ENCODE peak calls at places on chromosomes 16 and 17, in nine cellular contexts. One of them, this sample, is unnamed.

GRCh38 chr16:53094013-53094630 is 39.3 kb downstream of the CHD9 start:
- DNase-seq in sigmoid colon: peak
- DNase-seq in prostate gland: peak
- DNase-seq in transverse colon: peak
- DNase-seq in spleen: peak
- DNase-seq in HCT116: no peak
- DNase-seq in esophagus muscularis mucosa: no peak
- DNase-seq in stomach: peak
- DNase-seq in endothelial cell of umbilical vein: peak
- DNase-seq in this sample: peak

GRCh38 chr16:21194771-21195301 is 16.5 kb downstream of the ZP2 start:
- DNase-seq in sigmoid colon: no peak
- DNase-seq in prostate gland: no peak
- DNase-seq in transverse colon: no peak
- DNase-seq in spleen: no peak
- DNase-seq in HCT116: no peak
- DNase-seq in esophagus muscularis mucosa: no peak
- DNase-seq in stomach: no peak
- DNase-seq in endothelial cell of umbilical vein: no peak
- DNase-seq in this sample: no peak

GRCh38 chr16:2143874-2144485 is 4.4 kb upstream of the RAB26 start:
- DNase-seq in sigmoid colon: no peak
- DNase-seq in prostate gland: no peak
- DNase-seq in transverse colon: no peak
- DNase-seq in spleen: peak
- DNase-seq in HCT116: no peak
- DNase-seq in esophagus muscularis mucosa: no peak
- DNase-seq in stomach: no peak
- DNase-seq in endothelial cell of umbilical vein: no peak
- DNase-seq in this sample: no peak

GRCh38 chr17:43366809-43367587 is 31.8 kb upstream of the ARL4D start:
- DNase-seq in sigmoid colon: no peak
- DNase-seq in prostate gland: no peak
- DNase-seq in transverse colon: no peak
- DNase-seq in spleen: no peak
- DNase-seq in HCT116: no peak
- DNase-seq in esophagus muscularis mucosa: no peak
- DNase-seq in stomach: no peak
- DNase-seq in endothelial cell of umbilical vein: no peak
- DNase-seq in this sample: no peak

GRCh38 chr16:81798311-81799137 is 19.4 kb downstream of the PLCG2 start:
- DNase-seq in sigmoid colon: no peak
- DNase-seq in prostate gland: no peak
- DNase-seq in transverse colon: peak
- DNase-seq in spleen: peak
- DNase-seq in HCT116: no peak
- DNase-seq in esophagus muscularis mucosa: no peak
- DNase-seq in stomach: no peak
- DNase-seq in endothelial cell of umbilical vein: no peak
- DNase-seq in this sample: no peak

GRCh38 chr17:27949304-27949703 is 56.1 kb upstream of the LYRM9 start:
- DNase-seq in sigmoid colon: no peak
- DNase-seq in prostate gland: no peak
- DNase-seq in transverse colon: no peak
- DNase-seq in spleen: no peak
- DNase-seq in HCT116: no peak
- DNase-seq in esophagus muscularis mucosa: no peak
- DNase-seq in stomach: no peak
- DNase-seq in endothelial cell of umbilical vein: no peak
- DNase-seq in this sample: no peak

GRCh38 chr16:47779201-47780016 is 318.3 kb downstream of the PHKB start:
- DNase-seq in sigmoid colon: no peak
- DNase-seq in prostate gland: no peak
- DNase-seq in transverse colon: no peak
- DNase-seq in spleen: peak
- DNase-seq in HCT116: no peak
- DNase-seq in esophagus muscularis mucosa: no peak
- DNase-seq in stomach: no peak
- DNase-seq in endothelial cell of umbilical vein: peak
- DNase-seq in this sample: no peak

GRCh38 chr16:85028638-85029412 is 1.2 kb downstream of the KIAA0513 start:
- DNase-seq in sigmoid colon: peak
- DNase-seq in prostate gland: peak
- DNase-seq in transverse colon: peak
- DNase-seq in spleen: peak
- DNase-seq in HCT116: no peak
- DNase-seq in esophagus muscularis mucosa: no peak
- DNase-seq in stomach: peak
- DNase-seq in endothelial cell of umbilical vein: peak
- DNase-seq in this sample: peak

GRCh38 chr16:86578056-86578455 is 293 bp upstream of the FOXL1 start:
- DNase-seq in sigmoid colon: no peak
- DNase-seq in prostate gland: no peak
- DNase-seq in transverse colon: no peak
- DNase-seq in spleen: no peak
- DNase-seq in HCT116: no peak
- DNase-seq in esophagus muscularis mucosa: no peak
- DNase-seq in stomach: no peak
- DNase-seq in endothelial cell of umbilical vein: peak
- DNase-seq in this sample: no peak

GRCh38 chr16:55480228-55480655 is 1.2 kb downstream of the MMP2 start:
- DNase-seq in sigmoid colon: peak
- DNase-seq in prostate gland: peak
- DNase-seq in transverse colon: peak
- DNase-seq in spleen: no peak
- DNase-seq in HCT116: no peak
- DNase-seq in esophagus muscularis mucosa: peak
- DNase-seq in stomach: peak
- DNase-seq in endothelial cell of umbilical vein: peak
- DNase-seq in this sample: peak

GRCh38 chr17:15779119-15779518 is 47.0 kb downstream of the TBC1D26 start:
- DNase-seq in sigmoid colon: no peak
- DNase-seq in prostate gland: no peak
- DNase-seq in transverse colon: no peak
- DNase-seq in spleen: no peak
- DNase-seq in HCT116: no peak
- DNase-seq in esophagus muscularis mucosa: no peak
- DNase-seq in stomach: no peak
- DNase-seq in endothelial cell of umbilical vein: no peak
- DNase-seq in this sample: no peak

GRCh38 chr17:64377769-64378282 is 12.8 kb downstream of the PECAM1 start:
- DNase-seq in sigmoid colon: no peak
- DNase-seq in prostate gland: no peak
- DNase-seq in transverse colon: no peak
- DNase-seq in spleen: no peak
- DNase-seq in HCT116: no peak
- DNase-seq in esophagus muscularis mucosa: no peak
- DNase-seq in stomach: no peak
- DNase-seq in endothelial cell of umbilical vein: peak
- DNase-seq in this sample: no peak

GRCh38 chr16:58098207-58099096 is 30.7 kb downstream of the CFAP20 start:
- DNase-seq in sigmoid colon: peak
- DNase-seq in prostate gland: no peak
- DNase-seq in transverse colon: no peak
- DNase-seq in spleen: no peak
- DNase-seq in HCT116: no peak
- DNase-seq in esophagus muscularis mucosa: no peak
- DNase-seq in stomach: no peak
- DNase-seq in endothelial cell of umbilical vein: no peak
- DNase-seq in this sample: no peak

GRCh38 chr17:69287168-69287567 is 39.8 kb downstream of the ABCA5 start:
- DNase-seq in sigmoid colon: no peak
- DNase-seq in prostate gland: no peak
- DNase-seq in transverse colon: no peak
- DNase-seq in spleen: no peak
- DNase-seq in HCT116: peak
- DNase-seq in esophagus muscularis mucosa: no peak
- DNase-seq in stomach: no peak
- DNase-seq in endothelial cell of umbilical vein: no peak
- DNase-seq in this sample: no peak

GRCh38 chr17:1628856-1629646 is 417 bp upstream of the SLC43A2 start:
- DNase-seq in sigmoid colon: peak
- DNase-seq in prostate gland: peak
- DNase-seq in transverse colon: peak
- DNase-seq in spleen: peak
- DNase-seq in HCT116: peak
- DNase-seq in esophagus muscularis mucosa: peak
- DNase-seq in stomach: peak
- DNase-seq in endothelial cell of umbilical vein: peak
- DNase-seq in this sample: peak
- TF ChIP-seq POLR2AphosphoS5 in sigmoid colon: peak
- TF ChIP-seq POLR2AphosphoS5 in prostate gland: peak
- TF ChIP-seq POLR2AphosphoS5 in transverse colon: no peak
- TF ChIP-seq POLR2AphosphoS5 in spleen: peak
- TF ChIP-seq POLR2AphosphoS5 in HCT116: peak
- TF ChIP-seq POLR2AphosphoS5 in esophagus muscularis mucosa: peak
- TF ChIP-seq POLR2AphosphoS5 in stomach: no peak
- TF ChIP-seq POLR2AphosphoS5 in endothelial cell of umbilical vein: peak
- TF ChIP-seq POLR2AphosphoS5 in this sample: no peak

DNA sequence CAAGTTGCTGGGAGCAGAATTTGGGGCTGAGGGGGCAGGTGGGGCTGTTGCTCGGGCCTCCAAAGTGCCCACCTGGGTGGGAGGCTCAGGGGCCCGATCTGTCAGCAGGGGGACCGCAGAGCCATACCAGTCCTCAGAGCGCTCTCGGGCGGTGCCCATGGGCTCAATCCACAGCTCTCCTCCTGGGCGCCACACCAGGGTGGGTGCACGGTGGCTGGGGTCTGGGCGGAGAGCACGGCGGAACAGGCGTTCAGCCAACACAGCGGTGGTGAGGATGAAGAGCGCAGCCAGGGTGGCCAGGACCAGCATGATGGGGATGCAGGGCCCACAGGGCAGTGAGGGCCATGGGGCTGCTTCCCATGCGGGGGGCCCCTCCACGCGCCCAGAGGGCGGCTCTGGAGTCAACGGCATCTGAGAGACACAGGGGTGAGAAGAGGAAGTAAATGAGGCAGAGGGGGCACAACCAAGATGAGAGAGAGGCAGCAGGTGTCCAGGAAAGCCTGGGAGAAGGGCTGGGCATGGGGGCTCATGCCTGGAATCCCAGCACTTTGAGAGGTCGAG is 1.2 kb downstream of the C16orf54 start:
- DNase-seq in sigmoid colon: no peak
- DNase-seq in prostate gland: no peak
- DNase-seq in transverse colon: no peak
- DNase-seq in spleen: peak
- DNase-seq in HCT116: no peak
- DNase-seq in esophagus muscularis mucosa: no peak
- DNase-seq in stomach: no peak
- DNase-seq in endothelial cell of umbilical vein: no peak
- DNase-seq in this sample: no peak
- H3K4me3 ChIP-seq in sigmoid colon: no peak
- H3K4me3 ChIP-seq in prostate gland: no peak
- H3K4me3 ChIP-seq in transverse colon: no peak
- H3K4me3 ChIP-seq in spleen: peak
- H3K4me3 ChIP-seq in HCT116: no peak
- H3K4me3 ChIP-seq in esophagus muscularis mucosa: no peak
- H3K4me3 ChIP-seq in stomach: peak
- H3K4me3 ChIP-seq in endothelial cell of umbilical vein: no peak
- H3K4me3 ChIP-seq in this sample: peak

DNA sequence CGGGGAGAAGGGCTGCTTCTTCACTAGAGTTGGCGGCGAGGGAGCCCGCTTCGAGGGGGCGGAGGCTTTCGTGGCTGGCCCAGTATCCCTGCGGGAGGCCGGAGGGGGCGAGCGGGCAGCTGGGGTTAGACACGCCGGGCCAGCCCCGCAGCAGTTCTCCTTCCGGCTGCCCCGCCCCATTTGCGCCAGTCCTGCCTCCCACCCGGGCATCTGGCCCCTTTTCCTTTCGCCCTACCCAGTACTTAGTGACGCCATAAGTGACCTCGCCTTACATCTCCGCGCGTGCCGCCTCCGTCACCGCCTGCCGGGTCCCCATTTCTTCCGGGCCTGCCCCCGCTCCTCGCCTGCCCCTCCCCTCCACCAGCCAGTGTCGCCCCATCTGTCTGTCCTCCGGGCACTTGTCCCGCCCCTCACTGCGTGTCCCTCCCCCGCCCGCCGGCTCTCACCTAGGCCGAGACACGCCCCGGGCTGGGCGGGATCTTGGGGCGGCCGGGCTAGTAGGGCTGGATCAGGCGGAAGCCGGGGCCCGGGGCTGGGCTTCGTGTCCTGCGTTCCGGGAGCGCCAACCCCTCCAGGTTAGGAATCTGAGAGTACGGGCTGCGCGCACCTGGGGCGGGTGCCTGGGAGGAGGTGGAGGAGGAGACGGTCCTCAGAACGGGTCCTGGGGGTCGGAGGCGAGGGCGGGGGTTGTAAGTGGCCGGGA is 14.3 kb downstream of the SPATA32 start:
- DNase-seq in sigmoid colon: peak
- DNase-seq in prostate gland: peak
- DNase-seq in transverse colon: peak
- DNase-seq in spleen: peak
- DNase-seq in HCT116: peak
- DNase-seq in esophagus muscularis mucosa: peak
- DNase-seq in stomach: peak
- DNase-seq in endothelial cell of umbilical vein: peak
- DNase-seq in this sample: peak
- TF ChIP-seq POLR2A in sigmoid colon: no peak
- TF ChIP-seq POLR2A in prostate gland: peak
- TF ChIP-seq POLR2A in transverse colon: peak
- TF ChIP-seq POLR2A in spleen: no peak
- TF ChIP-seq POLR2A in HCT116: no peak
- TF ChIP-seq POLR2A in esophagus muscularis mucosa: no peak
- TF ChIP-seq POLR2A in stomach: no peak
- TF ChIP-seq POLR2A in endothelial cell of umbilical vein: peak
- TF ChIP-seq POLR2A in this sample: peak

GRCh38 chr17:81995463-81996231 is 18.2 kb downstream of the ASPSCR1 start:
- DNase-seq in sigmoid colon: no peak
- DNase-seq in prostate gland: no peak
- DNase-seq in transverse colon: no peak
- DNase-seq in spleen: no peak
- DNase-seq in HCT116: no peak
- DNase-seq in esophagus muscularis mucosa: no peak
- DNase-seq in stomach: no peak
- DNase-seq in endothelial cell of umbilical vein: no peak
- DNase-seq in this sample: no peak
- TF ChIP-seq POLR2AphosphoS5 in sigmoid colon: no peak
- TF ChIP-seq POLR2AphosphoS5 in prostate gland: no peak
- TF ChIP-seq POLR2AphosphoS5 in transverse colon: no peak
- TF ChIP-seq POLR2AphosphoS5 in spleen: no peak
- TF ChIP-seq POLR2AphosphoS5 in HCT116: no peak
- TF ChIP-seq POLR2AphosphoS5 in esophagus muscularis mucosa: no peak
- TF ChIP-seq POLR2AphosphoS5 in stomach: no peak
- TF ChIP-seq POLR2AphosphoS5 in endothelial cell of umbilical vein: no peak
- TF ChIP-seq POLR2AphosphoS5 in this sample: no peak

DNA sequence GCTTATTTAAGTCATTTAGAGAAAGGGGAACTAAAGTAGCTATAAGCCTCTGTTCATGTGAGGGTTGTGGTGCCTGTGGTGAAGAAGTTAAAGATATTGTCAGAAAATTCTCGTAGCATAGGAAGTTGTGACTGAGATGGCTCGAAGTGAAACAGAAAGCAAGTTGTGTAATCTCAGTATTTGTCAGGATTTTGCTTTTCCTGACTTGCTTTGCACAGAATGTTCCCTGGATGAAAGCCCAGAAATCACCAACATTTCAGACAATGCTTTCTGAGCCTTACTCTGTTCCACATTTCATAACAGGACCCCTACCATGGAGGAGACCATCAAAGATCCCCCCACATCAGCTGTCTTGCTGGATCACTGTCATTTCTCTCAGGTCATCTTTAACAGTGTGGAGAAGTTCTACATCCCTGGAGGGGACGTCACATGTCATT is 10.6 kb downstream of the CALCOCO2 start:
- DNase-seq in sigmoid colon: no peak
- DNase-seq in prostate gland: peak
- DNase-seq in transverse colon: no peak
- DNase-seq in spleen: no peak
- DNase-seq in HCT116: no peak
- DNase-seq in esophagus muscularis mucosa: no peak
- DNase-seq in stomach: no peak
- DNase-seq in endothelial cell of umbilical vein: peak
- DNase-seq in this sample: no peak
- H3K4me3 ChIP-seq in sigmoid colon: peak
- H3K4me3 ChIP-seq in prostate gland: peak
- H3K4me3 ChIP-seq in transverse colon: no peak
- H3K4me3 ChIP-seq in spleen: peak
- H3K4me3 ChIP-seq in HCT116: no peak
- H3K4me3 ChIP-seq in esophagus muscularis mucosa: peak
- H3K4me3 ChIP-seq in stomach: peak
- H3K4me3 ChIP-seq in endothelial cell of umbilical vein: peak
- H3K4me3 ChIP-seq in this sample: peak

This sample was measured in breast epithelium.